ENCODE peak calls at places on chromosomes 1 and 21, in eight cellular contexts. O, H, I, B, G, M, D and S are unnamed samples.
A peak's percentile ranks its signal among the peaks of the same experiment; 100 is the strongest.

GRCh38 chr1:172719694-172720138 is 60.8 kb downstream of the FASLG start:
- DNase-seq in O (no peak), H (peak; percentile 53), I (peak; percentile 64), B (peak; percentile 46), G (peak; percentile 75), M (peak; percentile 12), D (no peak), S (peak; percentile 57)

GRCh38 chr1:29703596-29703995 is 467.3 kb downstream of the PTPRU start:
- DNase-seq in O (no peak), H (peak; percentile 11), I (peak; percentile 53), B (peak; percentile 42), G (peak; percentile 67), M (peak; percentile 46), D (peak; percentile 20), S (peak; percentile 66)

GRCh38 chr1:100400332-100400933 is 48.1 kb downstream of the CDC14A start:
- DNase-seq in O (peak; percentile 46), H (peak; percentile 55), I (no peak), B (no peak), G (peak; percentile 40), M (no peak), D (peak; percentile 52), S (peak; percentile 26)

GRCh38 chr1:16727190-16728111 is 12.9 kb upstream of the RNU1-4 start:
- DNase-seq in O (peak; percentile 34), H (peak; percentile 53), I (peak; percentile 30), B (peak; percentile 77), G (peak; percentile 19), M (no peak), D (peak; percentile 27), S (peak; percentile 58)

GRCh38 chr1:245306628-245307410 is 152.0 kb downstream of the KIF26B start:
- DNase-seq in O (no peak), H (no peak), I (no peak), B (no peak), G (no peak), M (no peak), D (no peak), S (no peak)

GRCh38 chr1:223029985-223030769 is 112.9 kb downstream of the TLR5 start:
- DNase-seq in O (no peak), H (no peak), I (no peak), B (no peak), G (no peak), M (no peak), D (no peak), S (no peak)

GRCh38 chr1:172141351-172142000 is 279.0 kb upstream of the C1orf105 start:
- DNase-seq in O (no peak), H (no peak), I (no peak), B (no peak), G (no peak), M (no peak), D (no peak), S (no peak)

GRCh38 chr1:30877205-30877912 is 31.2 kb downstream of the SDC3 start:
- DNase-seq in O (peak; percentile 37), H (no peak), I (peak; percentile 64), B (peak; percentile 35), G (peak; percentile 93), M (no peak), D (peak; percentile 58), S (no peak)

GRCh38 chr1:201270616-201271390 is 12.5 kb upstream of the PKP1 start:
- DNase-seq in O (no peak), H (no peak), I (no peak), B (no peak), G (no peak), M (no peak), D (no peak), S (no peak)

GRCh38 chr1:30760596-30761311 is 3.2 kb upstream of the LAPTM5 start:
- DNase-seq in O (no peak), H (peak; percentile 74), I (no peak), B (no peak), G (no peak), M (no peak), D (no peak), S (no peak)

GRCh38 chr1:81220614-81221071 is 580.1 kb upstream of the ADGRL2 start:
- DNase-seq in O (no peak), H (no peak), I (no peak), B (no peak), G (no peak), M (no peak), D (no peak), S (no peak)

GRCh38 chr1:91862120-91862519 is 23.8 kb downstream of the TGFBR3 start:
- DNase-seq in O (no peak), H (no peak), I (no peak), B (no peak), G (no peak), M (no peak), D (no peak), S (no peak)

GRCh38 chr21:35428489-35428888 is 379.4 kb upstream of the RUNX1 start:
- DNase-seq in O (no peak), H (no peak), I (peak; percentile 50), B (peak; percentile 39), G (peak; percentile 62), M (peak; percentile 6), D (no peak), S (no peak)

GRCh38 chr1:156760796-156761104 is 6.6 kb upstream of the PRCC start:
- DNase-seq in O (no peak), H (no peak), I (no peak), B (no peak), G (no peak), M (no peak), D (no peak), S (no peak)

GRCh38 chr1:169107673-169108160 is 1.2 kb downstream of the ATP1B1 start:
- DNase-seq in O (no peak), H (peak; percentile 48), I (peak; percentile 51), B (peak; percentile 60), G (peak; percentile 57), M (no peak), D (peak; percentile 38), S (no peak)

GRCh38 chr1:169105434-169106094 is 926 bp upstream of the ATP1B1 start:
- DNase-seq in O (peak; percentile 96), H (peak; percentile 66), I (peak; percentile 58), B (no peak), G (peak; percentile 37), M (peak; percentile 79), D (peak; percentile 94), S (peak; percentile 69)

GRCh38 chr1:169106921-169107672 is 607 bp downstream of the ATP1B1 start:
- DNase-seq in O (no peak), H (peak; percentile 49), I (peak; percentile 46), B (no peak), G (peak; percentile 34), M (peak; percentile 61), D (peak; percentile 38), S (no peak)

GRCh38 chr1:169105087-169105433 is 1.4 kb upstream of the ATP1B1 start:
- DNase-seq in O (no peak), H (no peak), I (no peak), B (no peak), G (no peak), M (no peak), D (no peak), S (no peak)

DNA sequence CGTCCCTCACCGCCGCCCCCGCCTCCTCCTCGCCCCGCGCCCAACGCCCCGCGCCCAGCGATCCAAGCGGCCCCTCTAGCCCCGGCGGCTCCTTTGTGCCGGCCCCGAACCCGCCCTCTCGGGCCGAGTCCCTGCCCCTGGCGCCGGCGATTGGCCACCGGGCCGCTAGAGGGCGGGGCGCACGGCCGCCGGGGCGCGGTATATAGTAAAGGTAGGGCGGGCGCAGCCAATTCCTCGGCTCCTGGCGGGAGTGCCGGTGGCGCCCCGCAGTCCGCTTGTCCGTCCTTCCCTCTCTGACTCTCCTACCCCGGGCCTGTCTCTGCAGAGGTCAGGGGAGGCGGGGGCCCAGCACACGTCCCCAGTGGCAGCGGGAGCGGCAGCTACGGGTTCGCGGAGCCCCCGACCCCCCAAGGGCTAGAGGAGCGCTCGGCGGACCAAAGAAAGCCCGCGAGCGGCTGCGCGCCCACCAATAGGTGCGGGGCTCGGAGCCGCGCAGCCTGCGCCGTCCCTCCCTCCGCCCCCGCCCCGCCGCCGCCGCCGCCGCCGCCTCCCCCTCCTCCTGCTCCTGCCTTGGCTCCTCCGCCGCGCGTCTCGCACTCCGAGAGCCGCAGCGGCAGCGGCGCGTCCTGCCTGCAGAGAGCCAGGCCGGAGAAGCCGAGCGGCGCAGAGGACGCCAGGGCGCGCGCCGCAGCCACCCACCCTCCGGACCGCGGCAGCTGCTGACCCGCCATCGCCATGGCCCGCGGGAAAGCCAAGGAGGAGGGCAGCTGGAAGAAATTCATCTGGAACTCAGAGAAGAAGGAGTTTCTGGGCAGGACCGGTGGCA is at the start of gene ATP1B1:
- DNase-seq in O (peak; percentile 94), H (peak; percentile 89), I (peak; percentile 87), B (peak; percentile 65), G (peak; percentile 84), M (peak; percentile 94), D (peak; percentile 92), S (peak; percentile 95)
- TF ChIP-seq CTCF in O (peak; percentile 76), H (peak; percentile 10), I (peak; percentile 27), B (peak; percentile 29), G (peak; percentile 6), M (peak; percentile 8), D (peak; percentile 53), S (no peak)

DNA sequence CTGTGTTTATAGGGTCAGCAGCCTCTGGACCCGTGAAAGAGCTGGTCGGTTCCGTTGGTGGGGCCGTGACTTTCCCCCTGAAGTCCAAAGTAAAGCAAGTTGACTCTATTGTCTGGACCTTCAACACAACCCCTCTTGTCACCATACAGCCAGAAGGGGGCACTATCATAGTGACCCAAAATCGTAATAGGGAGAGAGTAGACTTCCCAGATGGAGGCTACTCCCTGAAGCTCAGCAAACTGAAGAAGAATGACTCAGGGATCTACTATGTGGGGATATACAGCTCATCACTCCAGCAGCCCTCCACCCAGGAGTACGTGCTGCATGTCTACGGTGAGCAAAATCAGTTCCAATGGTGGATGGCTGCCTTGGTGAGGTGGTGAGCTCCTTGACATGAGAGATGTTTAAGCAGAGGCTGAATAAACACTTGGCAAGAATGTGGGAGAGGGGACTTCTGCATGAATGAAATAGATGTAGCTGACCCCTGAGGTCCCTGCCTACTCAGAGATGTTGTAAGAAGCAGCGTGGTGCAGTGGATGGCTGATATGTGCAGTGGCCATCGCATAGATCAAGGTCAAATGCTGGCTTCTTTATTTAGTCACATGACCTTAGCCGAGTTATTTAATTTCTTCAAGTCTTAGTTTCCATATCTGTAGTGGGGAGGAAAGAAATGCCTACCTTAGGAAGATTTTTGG is 9.3 kb downstream of the SLAMF7 start:
- DNase-seq in O (no peak), H (no peak), I (peak; percentile 4), B (peak; percentile 27), G (peak; percentile 34), M (no peak), D (no peak), S (no peak)
- TF ChIP-seq CTCF in O (no peak), H (peak; percentile 75), I (no peak), B (peak; percentile 17), G (no peak), M (no peak), D (no peak), S (peak; percentile 35)

GRCh38 chr1:53593758-53594380 is 134.7 kb downstream of the DMRTB1 start:
- DNase-seq in O (peak; percentile 47), H (no peak), I (no peak), B (no peak), G (no peak), M (peak; percentile 77), D (no peak), S (no peak)
- TF ChIP-seq CTCF in O (peak; percentile 34), H (peak; percentile 27), I (peak; percentile 48), B (peak; percentile 54), G (no peak), M (peak; percentile 68), D (peak; percentile 18), S (no peak)

DNA sequence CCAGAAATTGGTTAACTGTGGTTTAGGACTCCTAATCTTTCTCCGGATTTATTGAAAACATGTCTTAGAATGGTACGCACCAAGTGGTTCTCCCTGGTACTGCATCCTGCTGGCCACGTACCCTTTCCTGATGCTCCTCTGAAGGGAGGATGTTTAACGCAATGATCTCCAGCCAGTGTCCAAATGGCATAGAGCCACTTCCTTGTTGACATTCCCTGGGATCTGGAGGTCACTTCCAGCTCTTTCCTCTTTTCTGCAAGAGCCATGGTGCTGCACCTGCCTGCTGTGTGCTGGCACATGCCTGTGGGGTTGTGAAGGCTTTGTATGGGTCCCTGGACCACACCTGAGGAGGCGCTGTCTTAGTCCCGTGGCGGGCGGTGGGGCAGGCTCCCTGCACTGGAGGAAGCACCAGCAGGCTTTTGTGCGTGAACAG is 53.9 kb downstream of the GALNT2 start:
- DNase-seq in O (no peak), H (peak; percentile 72), I (no peak), B (no peak), G (no peak), M (peak; percentile 47), D (peak; percentile 74), S (no peak)
- TF ChIP-seq CTCF in O (peak; percentile 64), H (peak; percentile 82), I (peak; percentile 70), B (peak; percentile 76), G (peak; percentile 72), M (peak; percentile 67), D (peak; percentile 72), S (peak; percentile 9)